ENCODE peak calls at places on chromosomes 11 and 22, in seven cellular contexts. One of them, this sample, is unnamed.

GRCh38 chr11:77515483-77515882 is 41.6 kb upstream of the PAK1 start:
- DNase-seq in mesendoderm: no peak
- DNase-seq in IMR-90: no peak
- DNase-seq in trophoblast cell: peak
- DNase-seq in H9: no peak
- DNase-seq in H1: no peak
- DNase-seq in mesenchymal stem cell: no peak
- DNase-seq in this sample: no peak

GRCh38 chr11:8360086-8360828 is 96.6 kb upstream of the LMO1 start:
- DNase-seq in mesendoderm: no peak
- DNase-seq in IMR-90: no peak
- DNase-seq in trophoblast cell: no peak
- DNase-seq in H9: no peak
- DNase-seq in H1: no peak
- DNase-seq in mesenchymal stem cell: no peak
- DNase-seq in this sample: no peak

GRCh38 chr11:112392860-112393259 is 132.2 kb upstream of the PLET1 start:
- DNase-seq in mesendoderm: no peak
- DNase-seq in IMR-90: no peak
- DNase-seq in trophoblast cell: no peak
- DNase-seq in H9: no peak
- DNase-seq in H1: no peak
- DNase-seq in mesenchymal stem cell: no peak
- DNase-seq in this sample: no peak

GRCh38 chr11:64004590-64004984 is 18.3 kb downstream of the OTUB1 start:
- DNase-seq in mesendoderm: no peak
- DNase-seq in IMR-90: no peak
- DNase-seq in trophoblast cell: no peak
- DNase-seq in H9: no peak
- DNase-seq in H1: no peak
- DNase-seq in mesenchymal stem cell: peak
- DNase-seq in this sample: no peak

GRCh38 chr11:46293616-46294015 is 16.2 kb downstream of the CREB3L1 start:
- DNase-seq in mesendoderm: no peak
- DNase-seq in IMR-90: peak
- DNase-seq in trophoblast cell: no peak
- DNase-seq in H9: no peak
- DNase-seq in H1: no peak
- DNase-seq in mesenchymal stem cell: peak
- DNase-seq in this sample: no peak

GRCh38 chr11:8328848-8329330 is 65.2 kb upstream of the LMO1 start:
- DNase-seq in mesendoderm: peak
- DNase-seq in IMR-90: peak
- DNase-seq in trophoblast cell: peak
- DNase-seq in H9: peak
- DNase-seq in H1: peak
- DNase-seq in mesenchymal stem cell: peak
- DNase-seq in this sample: peak

GRCh38 chr11:65301491-65302329 is 13.0 kb upstream of the CDC42EP2 start:
- DNase-seq in mesendoderm: peak
- DNase-seq in IMR-90: peak
- DNase-seq in trophoblast cell: peak
- DNase-seq in H9: peak
- DNase-seq in H1: no peak
- DNase-seq in mesenchymal stem cell: peak
- DNase-seq in this sample: no peak

GRCh38 chr11:34755671-34756070 is 134.8 kb downstream of the EHF start:
- DNase-seq in mesendoderm: no peak
- DNase-seq in IMR-90: no peak
- DNase-seq in trophoblast cell: no peak
- DNase-seq in H9: no peak
- DNase-seq in H1: no peak
- DNase-seq in mesenchymal stem cell: no peak
- DNase-seq in this sample: no peak

GRCh38 chr11:130403301-130403804 is 25.1 kb downstream of the ADAMTS8 start:
- DNase-seq in mesendoderm: no peak
- DNase-seq in IMR-90: peak
- DNase-seq in trophoblast cell: peak
- DNase-seq in H9: peak
- DNase-seq in H1: no peak
- DNase-seq in mesenchymal stem cell: peak
- DNase-seq in this sample: no peak

GRCh38 chr22:17281026-17281809 is 62.0 kb upstream of the ADA2 start:
- DNase-seq in mesendoderm: no peak
- DNase-seq in IMR-90: no peak
- DNase-seq in trophoblast cell: no peak
- DNase-seq in H9: no peak
- DNase-seq in H1: no peak
- DNase-seq in mesenchymal stem cell: no peak
- DNase-seq in this sample: no peak

GRCh38 chr11:121563900-121564822 is 111.4 kb upstream of the SORL1-AS1 start:
- DNase-seq in mesendoderm: no peak
- DNase-seq in IMR-90: peak
- DNase-seq in trophoblast cell: no peak
- DNase-seq in H9: no peak
- DNase-seq in H1: no peak
- DNase-seq in mesenchymal stem cell: no peak
- DNase-seq in this sample: no peak

GRCh38 chr11:10349806-10350205 is 44.9 kb downstream of the ADM start:
- DNase-seq in mesendoderm: peak
- DNase-seq in IMR-90: no peak
- DNase-seq in trophoblast cell: peak
- DNase-seq in H9: no peak
- DNase-seq in H1: no peak
- DNase-seq in mesenchymal stem cell: no peak
- DNase-seq in this sample: no peak

GRCh38 chr11:65219930-65220213 is 38.1 kb downstream of the CAPN1 start:
- DNase-seq in mesendoderm: no peak
- DNase-seq in IMR-90: no peak
- DNase-seq in trophoblast cell: no peak
- DNase-seq in H9: no peak
- DNase-seq in H1: no peak
- DNase-seq in mesenchymal stem cell: no peak
- DNase-seq in this sample: no peak

GRCh38 chr22:30170126-30170525 is 76.4 kb downstream of the LIF start:
- DNase-seq in mesendoderm: no peak
- DNase-seq in IMR-90: no peak
- DNase-seq in trophoblast cell: no peak
- DNase-seq in H9: no peak
- DNase-seq in H1: no peak
- DNase-seq in mesenchymal stem cell: no peak
- DNase-seq in this sample: no peak

GRCh38 chr11:104691129-104691528 is 207.1 kb downstream of the CASP12 start:
- DNase-seq in mesendoderm: no peak
- DNase-seq in IMR-90: no peak
- DNase-seq in trophoblast cell: no peak
- DNase-seq in H9: no peak
- DNase-seq in H1: no peak
- DNase-seq in mesenchymal stem cell: no peak
- DNase-seq in this sample: no peak

GRCh38 chr22:19871023-19871844 is 16.6 kb upstream of the GNB1L start:
- DNase-seq in mesendoderm: no peak
- DNase-seq in IMR-90: no peak
- DNase-seq in trophoblast cell: no peak
- DNase-seq in H9: no peak
- DNase-seq in H1: no peak
- DNase-seq in mesenchymal stem cell: no peak
- DNase-seq in this sample: no peak

GRCh38 chr11:72217856-72218745 is 1.5 kb downstream of the FOLR2 start:
- DNase-seq in mesendoderm: no peak
- DNase-seq in IMR-90: no peak
- DNase-seq in trophoblast cell: no peak
- DNase-seq in H9: no peak
- DNase-seq in H1: no peak
- DNase-seq in mesenchymal stem cell: no peak
- DNase-seq in this sample: no peak

GRCh38 chr11:1359556-1359955 is 30.2 kb upstream of the BRSK2 start:
- DNase-seq in mesendoderm: no peak
- DNase-seq in IMR-90: no peak
- DNase-seq in trophoblast cell: no peak
- DNase-seq in H9: no peak
- DNase-seq in H1: no peak
- DNase-seq in mesenchymal stem cell: no peak
- DNase-seq in this sample: no peak

GRCh38 chr22:44369916-44370804 is 57.4 kb upstream of the SHISAL1 start:
- DNase-seq in mesendoderm: no peak
- DNase-seq in IMR-90: no peak
- DNase-seq in trophoblast cell: no peak
- DNase-seq in H9: no peak
- DNase-seq in H1: no peak
- DNase-seq in mesenchymal stem cell: no peak
- DNase-seq in this sample: no peak

GRCh38 chr22:19098157-19098556 is 24.1 kb downstream of the DGCR2 start:
- DNase-seq in mesendoderm: no peak
- DNase-seq in IMR-90: peak
- DNase-seq in trophoblast cell: no peak
- DNase-seq in H9: no peak
- DNase-seq in H1: no peak
- DNase-seq in mesenchymal stem cell: no peak
- DNase-seq in this sample: no peak

GRCh38 chr22:39518996-39519680 is 1.2 kb upstream of the ATF4 start:
- DNase-seq in mesendoderm: no peak
- DNase-seq in IMR-90: peak
- DNase-seq in trophoblast cell: no peak
- DNase-seq in H9: no peak
- DNase-seq in H1: no peak
- DNase-seq in mesenchymal stem cell: no peak
- DNase-seq in this sample: no peak

GRCh38 chr11:86934263-86934932 is 20.8 kb downstream of the FZD4 start:
- DNase-seq in mesendoderm: peak
- DNase-seq in IMR-90: no peak
- DNase-seq in trophoblast cell: no peak
- DNase-seq in H9: no peak
- DNase-seq in H1: no peak
- DNase-seq in mesenchymal stem cell: no peak
- DNase-seq in this sample: no peak

GRCh38 chr11:57321996-57322880 is 2.5 kb downstream of the TNKS1BP1 start:
- DNase-seq in mesendoderm: peak
- DNase-seq in IMR-90: peak
- DNase-seq in trophoblast cell: peak
- DNase-seq in H9: peak
- DNase-seq in H1: no peak
- DNase-seq in mesenchymal stem cell: peak
- DNase-seq in this sample: peak

DNA sequence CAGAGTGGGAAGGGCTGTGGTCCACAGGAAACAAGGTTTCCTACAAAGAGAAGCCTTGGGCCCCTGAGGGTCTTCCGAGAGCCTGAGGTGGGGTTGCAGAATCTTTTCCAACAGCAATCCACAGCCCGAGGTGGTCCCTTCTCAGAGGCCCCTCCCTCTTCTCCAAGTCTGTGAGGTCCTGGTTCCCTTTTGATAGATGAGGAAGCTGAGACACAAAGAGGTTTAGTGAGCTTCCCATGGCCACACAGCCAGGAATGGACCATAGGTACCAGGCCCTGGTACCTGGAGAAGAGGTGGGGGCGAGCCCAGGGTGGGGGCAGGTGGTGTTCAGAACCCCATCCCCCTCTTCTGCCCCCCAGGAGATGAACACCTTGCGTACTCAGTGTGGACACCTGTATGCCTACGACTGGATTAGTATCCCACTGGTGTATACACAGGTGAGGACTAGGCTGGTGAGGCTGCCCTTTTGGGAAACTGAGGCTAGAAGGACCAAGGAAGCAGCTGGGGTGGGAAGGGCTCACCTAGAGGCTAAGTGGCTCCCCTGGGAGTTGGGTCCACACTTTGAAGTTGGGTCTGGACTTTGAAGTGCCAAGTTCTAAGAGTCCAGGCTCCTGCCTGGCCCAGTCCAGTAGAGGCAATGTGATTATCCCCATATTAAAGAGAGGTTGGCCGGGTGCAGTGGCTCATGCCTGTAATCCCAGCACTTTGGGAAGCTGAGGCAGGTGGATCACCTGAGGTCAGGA is 7.0 kb downstream of the BEST1 start:
- DNase-seq in mesendoderm: no peak
- DNase-seq in IMR-90: no peak
- DNase-seq in trophoblast cell: no peak
- DNase-seq in H9: no peak
- DNase-seq in H1: no peak
- DNase-seq in mesenchymal stem cell: no peak
- DNase-seq in this sample: no peak
- H2AK5ac ChIP-seq in mesendoderm: no peak
- H2AK5ac ChIP-seq in IMR-90: no peak
- H2AK5ac ChIP-seq in trophoblast cell: no peak
- H2AK5ac ChIP-seq in H9: no peak
- H2AK5ac ChIP-seq in H1: no peak
- H2AK5ac ChIP-seq in mesenchymal stem cell: no peak
- H2AK5ac ChIP-seq in this sample: peak

GRCh38 chr11:70780246-70780535 is 381.9 kb downstream of the CTTN start:
- DNase-seq in mesendoderm: no peak
- DNase-seq in IMR-90: no peak
- DNase-seq in trophoblast cell: no peak
- DNase-seq in H9: no peak
- DNase-seq in H1: no peak
- DNase-seq in mesenchymal stem cell: no peak
- DNase-seq in this sample: no peak

GRCh38 chr11:70779433-70780245 is 381.3 kb downstream of the CTTN start:
- DNase-seq in mesendoderm: no peak
- DNase-seq in IMR-90: no peak
- DNase-seq in trophoblast cell: no peak
- DNase-seq in H9: no peak
- DNase-seq in H1: no peak
- DNase-seq in mesenchymal stem cell: no peak
- DNase-seq in this sample: no peak

GRCh38 chr11:70783356-70783755 is 385.0 kb downstream of the CTTN start:
- DNase-seq in mesendoderm: no peak
- DNase-seq in IMR-90: peak
- DNase-seq in trophoblast cell: no peak
- DNase-seq in H9: no peak
- DNase-seq in H1: no peak
- DNase-seq in mesenchymal stem cell: no peak
- DNase-seq in this sample: no peak

GRCh38 chr11:70783821-70784220 is 385.5 kb downstream of the CTTN start:
- DNase-seq in mesendoderm: no peak
- DNase-seq in IMR-90: no peak
- DNase-seq in trophoblast cell: no peak
- DNase-seq in H9: no peak
- DNase-seq in H1: no peak
- DNase-seq in mesenchymal stem cell: no peak
- DNase-seq in this sample: no peak

GRCh38 chr11:70782401-70782913 is 384.1 kb downstream of the CTTN start:
- DNase-seq in mesendoderm: no peak
- DNase-seq in IMR-90: no peak
- DNase-seq in trophoblast cell: no peak
- DNase-seq in H9: no peak
- DNase-seq in H1: no peak
- DNase-seq in mesenchymal stem cell: no peak
- DNase-seq in this sample: no peak
- H2AK5ac ChIP-seq in mesendoderm: no peak
- H2AK5ac ChIP-seq in IMR-90: no peak
- H2AK5ac ChIP-seq in trophoblast cell: no peak
- H2AK5ac ChIP-seq in H9: no peak
- H2AK5ac ChIP-seq in H1: no peak
- H2AK5ac ChIP-seq in mesenchymal stem cell: no peak
- H2AK5ac ChIP-seq in this sample: no peak

GRCh38 chr11:74895340-74896116 is 53.4 kb downstream of the XRRA1 start:
- DNase-seq in mesendoderm: no peak
- DNase-seq in IMR-90: no peak
- DNase-seq in trophoblast cell: no peak
- DNase-seq in H9: no peak
- DNase-seq in H1: no peak
- DNase-seq in mesenchymal stem cell: no peak
- DNase-seq in this sample: no peak
- H2AK5ac ChIP-seq in mesendoderm: no peak
- H2AK5ac ChIP-seq in IMR-90: no peak
- H2AK5ac ChIP-seq in trophoblast cell: no peak
- H2AK5ac ChIP-seq in H9: no peak
- H2AK5ac ChIP-seq in H1: no peak
- H2AK5ac ChIP-seq in mesenchymal stem cell: no peak
- H2AK5ac ChIP-seq in this sample: no peak

GRCh38 chr11:4134844-4135243 is 40.2 kb downstream of the RRM1 start:
- DNase-seq in mesendoderm: no peak
- DNase-seq in IMR-90: peak
- DNase-seq in trophoblast cell: no peak
- DNase-seq in H9: no peak
- DNase-seq in H1: no peak
- DNase-seq in mesenchymal stem cell: peak
- DNase-seq in this sample: no peak
- H2AK5ac ChIP-seq in mesendoderm: no peak
- H2AK5ac ChIP-seq in IMR-90: no peak
- H2AK5ac ChIP-seq in trophoblast cell: no peak
- H2AK5ac ChIP-seq in H9: no peak
- H2AK5ac ChIP-seq in H1: no peak
- H2AK5ac ChIP-seq in mesenchymal stem cell: no peak
- H2AK5ac ChIP-seq in this sample: no peak

This sample was measured in neuronal stem cell.